ENCODE peak calls at places on chromosomes 12 and 14, in six cellular contexts. One of them, this sample, is unnamed.

GRCh38 chr12:121534495-121535148 is 46.2 kb downstream of the KDM2B start:
- DNase-seq in fibroblast of villous mesenchyme: no peak
- DNase-seq in fibroblast of pulmonary artery: no peak
- DNase-seq in AG04449: no peak
- DNase-seq in dorsolateral prefrontal cortex: no peak
- DNase-seq in tibial artery: no peak
- DNase-seq in this sample: no peak

GRCh38 chr14:73725116-73726024 is 11.2 kb upstream of the PNMA1 start:
- DNase-seq in tibial artery: peak; percentile 71
- DNase-seq in dorsolateral prefrontal cortex: no peak
- DNase-seq in fibroblast of villous mesenchyme: peak; percentile 57
- DNase-seq in AG04449: no peak
- DNase-seq in fibroblast of pulmonary artery: peak; percentile 53
- DNase-seq in this sample: no peak

GRCh38 chr14:70879448-70879847 is 27.8 kb upstream of the PCNX1 start:
- DNase-seq in tibial artery: no peak
- DNase-seq in fibroblast of pulmonary artery: no peak
- DNase-seq in fibroblast of villous mesenchyme: no peak
- DNase-seq in AG04449: no peak
- DNase-seq in dorsolateral prefrontal cortex: no peak
- DNase-seq in this sample: no peak

GRCh38 chr12:68428211-68428610 is 96.0 kb upstream of the MDM1 start:
- DNase-seq in tibial artery: no peak
- DNase-seq in fibroblast of villous mesenchyme: no peak
- DNase-seq in fibroblast of pulmonary artery: no peak
- DNase-seq in AG04449: no peak
- DNase-seq in dorsolateral prefrontal cortex: no peak
- DNase-seq in this sample: no peak

GRCh38 chr14:103856105-103856504 is 8.7 kb upstream of the PPP1R13B start:
- DNase-seq in fibroblast of villous mesenchyme: no peak
- DNase-seq in tibial artery: no peak
- DNase-seq in fibroblast of pulmonary artery: no peak
- DNase-seq in AG04449: no peak
- DNase-seq in dorsolateral prefrontal cortex: no peak
- DNase-seq in this sample: no peak

GRCh38 chr12:51846911-51847829 is 1.3 kb downstream of the FIGNL2 start:
- DNase-seq in AG04449: no peak
- DNase-seq in fibroblast of villous mesenchyme: no peak
- DNase-seq in dorsolateral prefrontal cortex: no peak
- DNase-seq in fibroblast of pulmonary artery: no peak
- DNase-seq in tibial artery: no peak
- DNase-seq in this sample: no peak

GRCh38 chr12:92094751-92095161 is 50.9 kb downstream of the BTG1 start:
- DNase-seq in AG04449: no peak
- DNase-seq in dorsolateral prefrontal cortex: no peak
- DNase-seq in fibroblast of villous mesenchyme: no peak
- DNase-seq in fibroblast of pulmonary artery: peak; percentile 35
- DNase-seq in tibial artery: no peak
- DNase-seq in this sample: no peak

GRCh38 chr12:84329933-84330332 is 582.7 kb downstream of the SLC6A15 start:
- DNase-seq in fibroblast of villous mesenchyme: no peak
- DNase-seq in AG04449: no peak
- DNase-seq in tibial artery: no peak
- DNase-seq in dorsolateral prefrontal cortex: no peak
- DNase-seq in fibroblast of pulmonary artery: no peak
- DNase-seq in this sample: peak; percentile 9

GRCh38 chr12:6459004-6459337 is 7.1 kb downstream of the TAPBPL start:
- DNase-seq in fibroblast of villous mesenchyme: no peak
- DNase-seq in AG04449: no peak
- DNase-seq in dorsolateral prefrontal cortex: no peak
- DNase-seq in tibial artery: no peak
- DNase-seq in fibroblast of pulmonary artery: no peak
- DNase-seq in this sample: no peak

GRCh38 chr14:52272375-52272774 is 4.9 kb downstream of the PTGDR start:
- DNase-seq in fibroblast of villous mesenchyme: peak; percentile 52
- DNase-seq in fibroblast of pulmonary artery: peak; percentile 53
- DNase-seq in dorsolateral prefrontal cortex: no peak
- DNase-seq in tibial artery: no peak
- DNase-seq in AG04449: no peak
- DNase-seq in this sample: no peak

GRCh38 chr14:53109028-53109687 is 44.0 kb downstream of the DDHD1 start:
- DNase-seq in AG04449: no peak
- DNase-seq in fibroblast of pulmonary artery: no peak
- DNase-seq in dorsolateral prefrontal cortex: no peak
- DNase-seq in fibroblast of villous mesenchyme: peak; percentile 69
- DNase-seq in tibial artery: no peak
- DNase-seq in this sample: no peak

GRCh38 chr12:127780881-127781280 is 486.1 kb upstream of the TMEM132C start:
- DNase-seq in fibroblast of pulmonary artery: no peak
- DNase-seq in dorsolateral prefrontal cortex: no peak
- DNase-seq in tibial artery: no peak
- DNase-seq in fibroblast of villous mesenchyme: no peak
- DNase-seq in AG04449: no peak
- DNase-seq in this sample: no peak

GRCh38 chr14:70635971-70636595 is 5.6 kb upstream of the TTC9 start:
- DNase-seq in tibial artery: no peak
- DNase-seq in dorsolateral prefrontal cortex: no peak
- DNase-seq in AG04449: no peak
- DNase-seq in fibroblast of pulmonary artery: no peak
- DNase-seq in fibroblast of villous mesenchyme: no peak
- DNase-seq in this sample: no peak

GRCh38 chr12:58504539-58504938 is 415.8 kb downstream of the LRIG3 start:
- DNase-seq in fibroblast of villous mesenchyme: peak; percentile 51
- DNase-seq in AG04449: no peak
- DNase-seq in fibroblast of pulmonary artery: no peak
- DNase-seq in tibial artery: no peak
- DNase-seq in dorsolateral prefrontal cortex: no peak
- DNase-seq in this sample: no peak

GRCh38 chr12:103877934-103878510 is 37.0 kb upstream of the NT5DC3 start:
- DNase-seq in dorsolateral prefrontal cortex: no peak
- DNase-seq in fibroblast of pulmonary artery: peak; percentile 81
- DNase-seq in AG04449: no peak
- DNase-seq in tibial artery: no peak
- DNase-seq in fibroblast of villous mesenchyme: peak; percentile 70
- DNase-seq in this sample: no peak

GRCh38 chr14:68506021-68506644 is 286.7 kb downstream of the ZFP36L1 start:
- DNase-seq in dorsolateral prefrontal cortex: no peak
- DNase-seq in AG04449: peak; percentile 21
- DNase-seq in fibroblast of villous mesenchyme: no peak
- DNase-seq in fibroblast of pulmonary artery: peak; percentile 68
- DNase-seq in tibial artery: no peak
- DNase-seq in this sample: peak; percentile 62

GRCh38 chr12:89655851-89656250 is 52.8 kb downstream of the ATP2B1 start:
- DNase-seq in fibroblast of pulmonary artery: no peak
- DNase-seq in AG04449: no peak
- DNase-seq in fibroblast of villous mesenchyme: no peak
- DNase-seq in tibial artery: no peak
- DNase-seq in dorsolateral prefrontal cortex: no peak
- DNase-seq in this sample: no peak

GRCh38 chr14:45089813-45090212 is 5.9 kb downstream of the PRPF39 start:
- DNase-seq in tibial artery: no peak
- DNase-seq in fibroblast of pulmonary artery: no peak
- DNase-seq in fibroblast of villous mesenchyme: peak; percentile 18
- DNase-seq in dorsolateral prefrontal cortex: no peak
- DNase-seq in AG04449: no peak
- DNase-seq in this sample: no peak

GRCh38 chr14:38238332-38238731 is 17.6 kb downstream of the CLEC14A start:
- DNase-seq in AG04449: no peak
- DNase-seq in fibroblast of villous mesenchyme: peak; percentile 62
- DNase-seq in fibroblast of pulmonary artery: peak; percentile 35
- DNase-seq in dorsolateral prefrontal cortex: no peak
- DNase-seq in tibial artery: no peak
- DNase-seq in this sample: no peak

GRCh38 chr12:63919758-63920157 is 75.3 kb downstream of the SRGAP1 start:
- DNase-seq in fibroblast of villous mesenchyme: no peak
- DNase-seq in AG04449: no peak
- DNase-seq in fibroblast of pulmonary artery: peak; percentile 38
- DNase-seq in dorsolateral prefrontal cortex: no peak
- DNase-seq in tibial artery: no peak
- DNase-seq in this sample: no peak

GRCh38 chr12:22499445-22499844 is 44.9 kb downstream of the C2CD5 start:
- DNase-seq in AG04449: no peak
- DNase-seq in dorsolateral prefrontal cortex: no peak
- DNase-seq in fibroblast of villous mesenchyme: no peak
- DNase-seq in tibial artery: no peak
- DNase-seq in fibroblast of pulmonary artery: no peak
- DNase-seq in this sample: no peak

GRCh38 chr12:64946132-64946829 is 121.8 kb downstream of the TBC1D30 start:
- DNase-seq in dorsolateral prefrontal cortex: peak; percentile 76
- DNase-seq in AG04449: no peak
- DNase-seq in tibial artery: no peak
- DNase-seq in fibroblast of pulmonary artery: peak; percentile 37
- DNase-seq in fibroblast of villous mesenchyme: no peak
- DNase-seq in this sample: no peak

GRCh38 chr12:113889076-113889475 is 77.0 kb downstream of the RBM19 start:
- DNase-seq in dorsolateral prefrontal cortex: no peak
- DNase-seq in tibial artery: no peak
- DNase-seq in fibroblast of villous mesenchyme: peak; percentile 19
- DNase-seq in fibroblast of pulmonary artery: no peak
- DNase-seq in AG04449: no peak
- DNase-seq in this sample: no peak

GRCh38 chr12:46562625-46563228 is 190.2 kb upstream of the SLC38A2 start:
- DNase-seq in dorsolateral prefrontal cortex: no peak
- DNase-seq in fibroblast of pulmonary artery: peak; percentile 98
- DNase-seq in tibial artery: no peak
- DNase-seq in AG04449: no peak
- DNase-seq in fibroblast of villous mesenchyme: peak; percentile 63
- DNase-seq in this sample: peak; percentile 92

GRCh38 chr12:113120670-113121370 is 14.7 kb downstream of the RASAL1 start:
- DNase-seq in AG04449: no peak
- DNase-seq in fibroblast of pulmonary artery: no peak
- DNase-seq in fibroblast of villous mesenchyme: no peak
- DNase-seq in dorsolateral prefrontal cortex: no peak
- DNase-seq in tibial artery: no peak
- DNase-seq in this sample: no peak

GRCh38 chr14:32711103-32711680 is 227.5 kb upstream of the NPAS3 start:
- DNase-seq in fibroblast of pulmonary artery: peak; percentile 72
- DNase-seq in dorsolateral prefrontal cortex: no peak
- DNase-seq in AG04449: no peak
- DNase-seq in tibial artery: no peak
- DNase-seq in fibroblast of villous mesenchyme: peak; percentile 55
- DNase-seq in this sample: no peak

GRCh38 chr14:64773046-64773445 is 68.8 kb downstream of the PLEKHG3 start:
- DNase-seq in fibroblast of pulmonary artery: no peak
- DNase-seq in tibial artery: peak; percentile 51
- DNase-seq in dorsolateral prefrontal cortex: no peak
- DNase-seq in AG04449: no peak
- DNase-seq in fibroblast of villous mesenchyme: no peak
- DNase-seq in this sample: no peak

GRCh38 chr14:79992799-79993198 is 218.5 kb downstream of the DIO2 start:
- DNase-seq in dorsolateral prefrontal cortex: no peak
- DNase-seq in fibroblast of villous mesenchyme: peak; percentile 5
- DNase-seq in fibroblast of pulmonary artery: no peak
- DNase-seq in tibial artery: no peak
- DNase-seq in AG04449: no peak
- DNase-seq in this sample: no peak

DNA sequence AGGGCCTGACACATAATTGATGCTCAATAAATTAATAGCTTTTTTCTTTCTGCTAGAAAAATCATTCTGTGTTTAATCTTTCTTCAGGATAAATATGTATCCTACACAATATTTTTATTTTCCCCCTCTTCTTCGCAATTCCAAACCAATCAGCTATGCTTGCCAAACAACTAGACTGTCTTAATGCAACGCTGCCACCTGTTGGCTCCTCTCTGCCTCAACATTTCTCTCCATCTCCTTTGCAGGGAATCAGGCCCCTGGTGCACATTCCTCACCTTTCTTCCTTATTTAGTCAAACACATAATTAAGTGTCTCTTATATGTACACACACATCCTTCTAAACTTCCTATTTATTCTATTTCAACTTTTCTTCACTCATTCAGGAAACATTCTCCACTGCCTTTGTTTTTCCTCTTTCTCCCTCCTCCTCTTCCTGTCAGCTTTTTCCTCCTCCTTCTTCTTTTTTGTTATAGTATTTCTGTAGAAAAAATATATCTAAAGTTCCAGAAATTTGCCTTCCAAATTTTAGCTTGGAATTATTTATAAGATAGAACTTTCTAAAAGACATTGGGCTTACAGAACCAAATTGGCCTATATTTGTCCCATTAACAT is 406.0 kb downstream of the PRKD1 start:
- DNase-seq in fibroblast of villous mesenchyme: peak; percentile 9
- DNase-seq in dorsolateral prefrontal cortex: no peak
- DNase-seq in AG04449: no peak
- DNase-seq in fibroblast of pulmonary artery: peak; percentile 36
- DNase-seq in tibial artery: no peak
- DNase-seq in this sample: no peak
- TF ChIP-seq CTCF in fibroblast of villous mesenchyme: peak; percentile 48
- TF ChIP-seq CTCF in dorsolateral prefrontal cortex: no peak
- TF ChIP-seq CTCF in AG04449: peak; percentile 18
- TF ChIP-seq CTCF in fibroblast of pulmonary artery: peak; percentile 50
- TF ChIP-seq CTCF in tibial artery: no peak
- TF ChIP-seq CTCF in this sample: peak; percentile 31

GRCh38 chr12:98416845-98417244 is 98.5 kb upstream of the TMPO start:
- DNase-seq in dorsolateral prefrontal cortex: no peak
- DNase-seq in AG04449: no peak
- DNase-seq in fibroblast of villous mesenchyme: peak; percentile 74
- DNase-seq in tibial artery: no peak
- DNase-seq in fibroblast of pulmonary artery: peak; percentile 84
- DNase-seq in this sample: no peak
- TF ChIP-seq CTCF in dorsolateral prefrontal cortex: no peak
- TF ChIP-seq CTCF in AG04449: peak; percentile 23
- TF ChIP-seq CTCF in fibroblast of villous mesenchyme: peak; percentile 57
- TF ChIP-seq CTCF in tibial artery: no peak
- TF ChIP-seq CTCF in fibroblast of pulmonary artery: peak; percentile 50
- TF ChIP-seq CTCF in this sample: peak; percentile 19

GRCh38 chr14:90815817-90816662 is at the start of gene TTC7B:
- DNase-seq in tibial artery: no peak
- DNase-seq in dorsolateral prefrontal cortex: no peak
- DNase-seq in fibroblast of villous mesenchyme: no peak
- DNase-seq in fibroblast of pulmonary artery: peak; percentile 44
- DNase-seq in AG04449: no peak
- DNase-seq in this sample: no peak
- TF ChIP-seq CTCF in tibial artery: no peak
- TF ChIP-seq CTCF in dorsolateral prefrontal cortex: no peak
- TF ChIP-seq CTCF in fibroblast of villous mesenchyme: no peak
- TF ChIP-seq CTCF in fibroblast of pulmonary artery: no peak
- TF ChIP-seq CTCF in AG04449: peak; percentile 42
- TF ChIP-seq CTCF in this sample: no peak

DNA sequence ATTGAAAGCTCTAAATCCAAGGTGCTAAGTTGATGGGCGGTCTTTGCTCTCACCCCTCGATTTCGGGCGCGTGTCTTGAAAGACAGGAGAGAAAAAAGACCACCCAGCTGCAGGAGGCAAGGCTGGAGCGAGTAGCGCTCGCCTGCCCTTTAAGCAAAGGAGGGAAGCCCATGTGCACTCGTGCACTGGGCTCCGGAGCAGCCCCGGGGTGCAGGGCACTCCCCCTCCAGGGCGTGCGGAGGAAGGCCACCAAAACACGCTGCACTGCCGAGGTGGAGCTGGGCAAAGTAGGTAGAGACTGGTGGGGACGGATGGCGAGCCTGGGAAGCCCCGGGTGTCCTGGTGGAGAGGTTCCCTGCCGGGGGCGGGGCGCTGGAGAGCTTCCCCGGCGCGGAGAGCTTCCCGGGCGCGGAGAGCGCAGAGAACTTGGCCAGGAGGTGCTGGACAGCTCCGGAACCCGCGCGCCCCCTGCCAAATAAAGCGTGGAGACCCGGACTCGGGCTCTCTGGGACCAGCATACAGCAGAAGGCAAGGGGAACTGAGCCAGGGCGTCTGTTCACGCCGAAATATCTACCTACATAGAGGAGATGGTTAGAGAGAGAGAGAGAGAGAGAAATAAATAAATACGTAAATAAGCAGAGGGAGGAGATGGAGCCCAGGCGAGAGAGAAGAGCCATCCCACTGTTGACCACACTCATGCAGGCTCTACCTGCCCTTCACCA is 600 bp upstream of the NELL2 start:
- DNase-seq in dorsolateral prefrontal cortex: peak; percentile 66
- DNase-seq in AG04449: no peak
- DNase-seq in fibroblast of pulmonary artery: peak; percentile 12
- DNase-seq in fibroblast of villous mesenchyme: peak; percentile 12
- DNase-seq in tibial artery: peak; percentile 59
- DNase-seq in this sample: no peak
- TF ChIP-seq CTCF in dorsolateral prefrontal cortex: no peak
- TF ChIP-seq CTCF in AG04449: no peak
- TF ChIP-seq CTCF in fibroblast of pulmonary artery: no peak
- TF ChIP-seq CTCF in fibroblast of villous mesenchyme: no peak
- TF ChIP-seq CTCF in tibial artery: no peak
- TF ChIP-seq CTCF in this sample: no peak